ENCODE peak calls at places on chromosomes 2 and 18, in eight cellular contexts. One of them, this sample, is unnamed. For H3K9me3, the result is how much of the 10 kb centered on the place peaks cover.

GRCh38 chr2:70643715-70644114 is 90.1 kb upstream of the TGFA start:
- DNase-seq in tibial artery: no peak
- DNase-seq in WERI-Rb-1: peak
- DNase-seq in suprapubic skin: no peak
- DNase-seq in CD8-positive, alpha-beta memory T cell: no peak
- DNase-seq in BE2C: no peak
- DNase-seq in left ventricle myocardium inferior: no peak
- DNase-seq in iPS DF 6.9: no peak
- DNase-seq in this sample: no peak

GRCh38 chr2:10668402-10669012 is 21.3 kb downstream of the NOL10 start:
- DNase-seq in tibial artery: no peak
- DNase-seq in WERI-Rb-1: no peak
- DNase-seq in suprapubic skin: no peak
- DNase-seq in CD8-positive, alpha-beta memory T cell: no peak
- DNase-seq in BE2C: peak
- DNase-seq in left ventricle myocardium inferior: no peak
- DNase-seq in iPS DF 6.9: peak
- DNase-seq in this sample: peak

GRCh38 chr2:111667542-111668273 is 216.3 kb downstream of the ANAPC1 start:
- DNase-seq in tibial artery: peak
- DNase-seq in WERI-Rb-1: no peak
- DNase-seq in suprapubic skin: no peak
- DNase-seq in CD8-positive, alpha-beta memory T cell: no peak
- DNase-seq in BE2C: no peak
- DNase-seq in left ventricle myocardium inferior: no peak
- DNase-seq in iPS DF 6.9: no peak
- DNase-seq in this sample: no peak

GRCh38 chr2:120231564-120231973 is 8.4 kb upstream of the TMEM185B start:
- DNase-seq in tibial artery: no peak
- DNase-seq in WERI-Rb-1: no peak
- DNase-seq in suprapubic skin: peak
- DNase-seq in CD8-positive, alpha-beta memory T cell: no peak
- DNase-seq in BE2C: no peak
- DNase-seq in left ventricle myocardium inferior: no peak
- DNase-seq in iPS DF 6.9: no peak
- DNase-seq in this sample: no peak

GRCh38 chr18:75350857-75351256 is 76.6 kb downstream of the SMIM21 start:
- DNase-seq in tibial artery: no peak
- DNase-seq in WERI-Rb-1: no peak
- DNase-seq in suprapubic skin: no peak
- DNase-seq in CD8-positive, alpha-beta memory T cell: no peak
- DNase-seq in BE2C: no peak
- DNase-seq in left ventricle myocardium inferior: no peak
- DNase-seq in iPS DF 6.9: no peak
- DNase-seq in this sample: no peak

GRCh38 chr18:14089176-14089575 is 43.1 kb downstream of the ZNF519 start:
- DNase-seq in tibial artery: no peak
- DNase-seq in WERI-Rb-1: no peak
- DNase-seq in suprapubic skin: no peak
- DNase-seq in CD8-positive, alpha-beta memory T cell: no peak
- DNase-seq in BE2C: no peak
- DNase-seq in left ventricle myocardium inferior: no peak
- DNase-seq in iPS DF 6.9: no peak
- DNase-seq in this sample: no peak

GRCh38 chr2:67652679-67653078 is 255.5 kb downstream of the ETAA1 start:
- DNase-seq in tibial artery: no peak
- DNase-seq in WERI-Rb-1: no peak
- DNase-seq in suprapubic skin: no peak
- DNase-seq in CD8-positive, alpha-beta memory T cell: no peak
- DNase-seq in BE2C: no peak
- DNase-seq in left ventricle myocardium inferior: no peak
- DNase-seq in iPS DF 6.9: no peak
- DNase-seq in this sample: no peak

GRCh38 chr18:4352746-4353522 is 102.2 kb downstream of the DLGAP1 start:
- DNase-seq in tibial artery: no peak
- DNase-seq in WERI-Rb-1: no peak
- DNase-seq in suprapubic skin: no peak
- DNase-seq in CD8-positive, alpha-beta memory T cell: no peak
- DNase-seq in BE2C: no peak
- DNase-seq in left ventricle myocardium inferior: no peak
- DNase-seq in iPS DF 6.9: no peak
- DNase-seq in this sample: no peak

GRCh38 chr2:88626171-88627054 is 851 bp downstream of the EIF2AK3 start:
- DNase-seq in tibial artery: peak
- DNase-seq in WERI-Rb-1: peak
- DNase-seq in suprapubic skin: peak
- DNase-seq in CD8-positive, alpha-beta memory T cell: peak
- DNase-seq in BE2C: peak
- DNase-seq in left ventricle myocardium inferior: peak
- DNase-seq in iPS DF 6.9: no peak
- DNase-seq in this sample: peak

GRCh38 chr18:23331091-23331920 is 121.8 kb upstream of the RIOK3 start:
- DNase-seq in tibial artery: no peak
- DNase-seq in WERI-Rb-1: no peak
- DNase-seq in suprapubic skin: no peak
- DNase-seq in CD8-positive, alpha-beta memory T cell: no peak
- DNase-seq in BE2C: no peak
- DNase-seq in left ventricle myocardium inferior: no peak
- DNase-seq in iPS DF 6.9: no peak
- DNase-seq in this sample: no peak

GRCh38 chr2:15638720-15639119 is 47.1 kb downstream of the DDX1 start:
- DNase-seq in tibial artery: no peak
- DNase-seq in WERI-Rb-1: no peak
- DNase-seq in suprapubic skin: no peak
- DNase-seq in CD8-positive, alpha-beta memory T cell: no peak
- DNase-seq in BE2C: no peak
- DNase-seq in left ventricle myocardium inferior: no peak
- DNase-seq in iPS DF 6.9: no peak
- DNase-seq in this sample: no peak

GRCh38 chr2:165114345-165114943 is 89.4 kb downstream of the SCN3A start:
- DNase-seq in tibial artery: no peak
- DNase-seq in WERI-Rb-1: no peak
- DNase-seq in suprapubic skin: no peak
- DNase-seq in CD8-positive, alpha-beta memory T cell: no peak
- DNase-seq in BE2C: peak
- DNase-seq in left ventricle myocardium inferior: no peak
- DNase-seq in iPS DF 6.9: no peak
- DNase-seq in this sample: no peak

GRCh38 chr2:33015421-33016142 is 68.8 kb downstream of the LTBP1 start:
- DNase-seq in tibial artery: no peak
- DNase-seq in WERI-Rb-1: no peak
- DNase-seq in suprapubic skin: no peak
- DNase-seq in CD8-positive, alpha-beta memory T cell: no peak
- DNase-seq in BE2C: no peak
- DNase-seq in left ventricle myocardium inferior: no peak
- DNase-seq in iPS DF 6.9: no peak
- DNase-seq in this sample: no peak

DNA sequence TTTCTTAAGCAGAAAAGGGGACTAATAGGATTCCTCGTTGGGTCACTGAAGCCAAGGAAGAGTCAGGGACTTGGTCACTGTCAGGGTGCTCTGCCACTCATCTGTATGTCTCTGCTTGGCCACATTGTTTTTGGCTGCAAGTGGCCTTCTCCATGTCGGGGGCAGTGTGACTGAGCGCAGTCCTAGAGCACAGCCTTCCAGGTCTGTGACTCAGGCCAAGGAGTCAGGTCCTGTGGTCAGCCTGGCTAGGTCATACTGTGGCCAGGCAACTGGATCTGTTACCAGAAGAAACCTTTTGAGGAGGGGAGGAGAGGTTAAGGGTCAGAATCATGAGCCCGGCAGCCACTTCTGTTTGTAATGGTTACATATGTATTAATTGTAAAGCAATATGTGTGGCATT is 61.3 kb downstream of the GALNT1 start:
- DNase-seq in tibial artery: no peak
- DNase-seq in WERI-Rb-1: no peak
- DNase-seq in suprapubic skin: no peak
- DNase-seq in CD8-positive, alpha-beta memory T cell: no peak
- DNase-seq in BE2C: no peak
- DNase-seq in left ventricle myocardium inferior: no peak
- DNase-seq in iPS DF 6.9: no peak
- DNase-seq in this sample: no peak
- H3K9me3 ChIP-seq in tibial artery: under half
- H3K9me3 ChIP-seq in WERI-Rb-1: under half
- H3K9me3 ChIP-seq in suprapubic skin: under half
- H3K9me3 ChIP-seq in CD8-positive, alpha-beta memory T cell: under half
- H3K9me3 ChIP-seq in BE2C: under half
- H3K9me3 ChIP-seq in left ventricle myocardium inferior: under half
- H3K9me3 ChIP-seq in iPS DF 6.9: under half
- H3K9me3 ChIP-seq in this sample: under half

DNA sequence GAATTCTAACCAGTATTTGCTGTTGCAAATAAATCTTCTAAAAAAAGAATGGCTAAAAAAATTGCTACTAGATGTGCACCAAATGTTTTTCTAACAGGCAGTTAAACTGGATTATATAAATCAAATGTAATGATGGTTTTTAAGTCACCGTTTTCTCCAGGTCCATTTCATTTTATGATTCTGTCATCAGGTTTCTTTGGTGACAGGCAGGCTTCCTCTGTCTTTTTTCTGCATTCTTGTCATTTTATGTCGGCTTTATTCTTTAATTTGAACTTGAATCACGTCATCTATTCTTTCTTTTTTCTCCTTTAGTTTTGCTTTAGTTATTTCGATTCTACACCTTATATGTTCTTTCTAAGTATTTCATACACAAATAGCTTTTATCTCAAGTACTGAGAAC is 212.5 kb downstream of the SOCS6 start:
- DNase-seq in tibial artery: no peak
- DNase-seq in WERI-Rb-1: no peak
- DNase-seq in suprapubic skin: no peak
- DNase-seq in CD8-positive, alpha-beta memory T cell: no peak
- DNase-seq in BE2C: no peak
- DNase-seq in left ventricle myocardium inferior: no peak
- DNase-seq in iPS DF 6.9: no peak
- DNase-seq in this sample: no peak
- H3K9me3 ChIP-seq in tibial artery: under half
- H3K9me3 ChIP-seq in WERI-Rb-1: under half
- H3K9me3 ChIP-seq in suprapubic skin: under half
- H3K9me3 ChIP-seq in CD8-positive, alpha-beta memory T cell: under half
- H3K9me3 ChIP-seq in BE2C: under half
- H3K9me3 ChIP-seq in left ventricle myocardium inferior: under half
- H3K9me3 ChIP-seq in iPS DF 6.9: under half
- H3K9me3 ChIP-seq in this sample: under half

GRCh38 chr2:233698740-233699139 is 6.0 kb downstream of the UGT1A6 start:
- DNase-seq in tibial artery: no peak
- DNase-seq in WERI-Rb-1: no peak
- DNase-seq in suprapubic skin: no peak
- DNase-seq in CD8-positive, alpha-beta memory T cell: no peak
- DNase-seq in BE2C: no peak
- DNase-seq in left ventricle myocardium inferior: no peak
- DNase-seq in iPS DF 6.9: no peak
- DNase-seq in this sample: no peak

GRCh38 chr2:233705911-233706506 is 6.7 kb upstream of the UGT1A5 start:
- DNase-seq in tibial artery: no peak
- DNase-seq in WERI-Rb-1: no peak
- DNase-seq in suprapubic skin: no peak
- DNase-seq in CD8-positive, alpha-beta memory T cell: no peak
- DNase-seq in BE2C: no peak
- DNase-seq in left ventricle myocardium inferior: no peak
- DNase-seq in iPS DF 6.9: no peak
- DNase-seq in this sample: no peak

GRCh38 chr2:233699424-233700027 is 6.8 kb downstream of the UGT1A6 start:
- DNase-seq in tibial artery: no peak
- DNase-seq in WERI-Rb-1: no peak
- DNase-seq in suprapubic skin: no peak
- DNase-seq in CD8-positive, alpha-beta memory T cell: no peak
- DNase-seq in BE2C: no peak
- DNase-seq in left ventricle myocardium inferior: no peak
- DNase-seq in iPS DF 6.9: no peak
- DNase-seq in this sample: no peak

DNA sequence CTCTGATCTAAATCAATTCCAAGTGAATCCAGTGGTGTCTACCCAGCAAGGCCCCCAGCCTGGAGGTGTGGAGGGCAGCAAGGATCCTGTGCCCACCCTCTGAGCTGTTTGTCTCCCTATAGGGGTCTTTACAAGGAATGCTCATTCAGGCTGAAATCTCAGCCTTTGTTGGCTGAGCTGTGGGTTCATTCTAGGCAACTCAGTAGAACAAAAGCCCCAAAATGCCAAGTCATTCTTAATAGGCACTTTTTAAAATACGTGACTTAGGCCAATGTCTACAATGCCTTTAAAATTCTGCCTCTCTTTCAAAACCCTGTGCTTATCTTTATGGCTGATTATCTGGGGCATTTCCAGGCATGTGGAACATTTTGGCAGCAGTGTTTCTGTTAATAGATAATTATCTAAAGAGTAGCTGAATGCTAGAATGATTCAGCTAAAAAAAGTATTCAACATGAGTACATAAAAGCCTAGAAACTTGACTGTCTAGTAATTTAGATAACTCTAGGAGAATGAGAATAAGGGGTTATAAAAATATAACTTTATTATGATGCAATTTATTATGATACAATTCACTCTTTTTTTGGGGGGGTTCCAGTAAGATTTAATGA is 7.4 kb downstream of the UGT1A6 start:
- DNase-seq in tibial artery: no peak
- DNase-seq in WERI-Rb-1: no peak
- DNase-seq in suprapubic skin: no peak
- DNase-seq in CD8-positive, alpha-beta memory T cell: no peak
- DNase-seq in BE2C: no peak
- DNase-seq in left ventricle myocardium inferior: no peak
- DNase-seq in iPS DF 6.9: no peak
- DNase-seq in this sample: no peak
- H3K9me3 ChIP-seq in tibial artery: under half
- H3K9me3 ChIP-seq in WERI-Rb-1: under half
- H3K9me3 ChIP-seq in suprapubic skin: under half
- H3K9me3 ChIP-seq in CD8-positive, alpha-beta memory T cell: under half
- H3K9me3 ChIP-seq in BE2C: under half
- H3K9me3 ChIP-seq in left ventricle myocardium inferior: under half
- H3K9me3 ChIP-seq in iPS DF 6.9: under half
- H3K9me3 ChIP-seq in this sample: under half

GRCh38 chr2:148699830-148700229 is 55.3 kb downstream of the EPC2 start:
- DNase-seq in tibial artery: no peak
- DNase-seq in WERI-Rb-1: no peak
- DNase-seq in suprapubic skin: no peak
- DNase-seq in CD8-positive, alpha-beta memory T cell: no peak
- DNase-seq in BE2C: no peak
- DNase-seq in left ventricle myocardium inferior: no peak
- DNase-seq in iPS DF 6.9: no peak
- DNase-seq in this sample: no peak

GRCh38 chr2:148704247-148704646 is 59.7 kb downstream of the EPC2 start:
- DNase-seq in tibial artery: no peak
- DNase-seq in WERI-Rb-1: no peak
- DNase-seq in suprapubic skin: no peak
- DNase-seq in CD8-positive, alpha-beta memory T cell: no peak
- DNase-seq in BE2C: no peak
- DNase-seq in left ventricle myocardium inferior: no peak
- DNase-seq in iPS DF 6.9: no peak
- DNase-seq in this sample: no peak

GRCh38 chr2:148701039-148701438 is 56.5 kb downstream of the EPC2 start:
- DNase-seq in tibial artery: no peak
- DNase-seq in WERI-Rb-1: no peak
- DNase-seq in suprapubic skin: no peak
- DNase-seq in CD8-positive, alpha-beta memory T cell: no peak
- DNase-seq in BE2C: no peak
- DNase-seq in left ventricle myocardium inferior: no peak
- DNase-seq in iPS DF 6.9: no peak
- DNase-seq in this sample: no peak

GRCh38 chr2:148701877-148702276 is 57.3 kb downstream of the EPC2 start:
- DNase-seq in tibial artery: no peak
- DNase-seq in WERI-Rb-1: no peak
- DNase-seq in suprapubic skin: no peak
- DNase-seq in CD8-positive, alpha-beta memory T cell: no peak
- DNase-seq in BE2C: no peak
- DNase-seq in left ventricle myocardium inferior: no peak
- DNase-seq in iPS DF 6.9: no peak
- DNase-seq in this sample: no peak

GRCh38 chr2:148702475-148702874 is 57.9 kb downstream of the EPC2 start:
- DNase-seq in tibial artery: no peak
- DNase-seq in WERI-Rb-1: no peak
- DNase-seq in suprapubic skin: no peak
- DNase-seq in CD8-positive, alpha-beta memory T cell: no peak
- DNase-seq in BE2C: no peak
- DNase-seq in left ventricle myocardium inferior: no peak
- DNase-seq in iPS DF 6.9: no peak
- DNase-seq in this sample: no peak
- H3K9me3 ChIP-seq in tibial artery: under half
- H3K9me3 ChIP-seq in WERI-Rb-1: under half
- H3K9me3 ChIP-seq in suprapubic skin: under half
- H3K9me3 ChIP-seq in CD8-positive, alpha-beta memory T cell: under half
- H3K9me3 ChIP-seq in BE2C: under half
- H3K9me3 ChIP-seq in left ventricle myocardium inferior: under half
- H3K9me3 ChIP-seq in iPS DF 6.9: under half
- H3K9me3 ChIP-seq in this sample: under half